ENCODE peak calls at places on chromosomes 7 and 10, in four cellular contexts. H, X, N and M are unnamed samples.

GRCh38 chr10:6918305-6918704 is 338.2 kb upstream of the PRKCQ start:
- DNase-seq in H (peak), X (no peak), N (no peak), M (no peak)

GRCh38 chr7:50304911-50305621 is 550 bp downstream of the IKZF1 start:
- DNase-seq in H (no peak), X (no peak), N (no peak), M (peak)

GRCh38 chr7:72336382-72336886 is 75.7 kb downstream of the CALN1 start:
- DNase-seq in H (no peak), X (no peak), N (peak), M (no peak)

GRCh38 chr7:51428226-51428887 is 111.7 kb upstream of the COBL start:
- DNase-seq in H (peak), X (no peak), N (peak), M (no peak)

GRCh38 chr7:141258559-141258958 is 184.7 kb downstream of the TMEM178B start:
- DNase-seq in H (no peak), X (no peak), N (no peak), M (no peak)

GRCh38 chr7:150476819-150477631 is 26.6 kb downstream of the GIMAP8 start:
- DNase-seq in H (no peak), X (no peak), N (no peak), M (no peak)

GRCh38 chr10:79928028-79928583 is 20.8 kb downstream of the SFTPD start:
- DNase-seq in H (no peak), X (no peak), N (no peak), M (no peak)

GRCh38 chr7:102039706-102040105 is 222.3 kb downstream of the CUX1 start:
- DNase-seq in H (no peak), X (no peak), N (no peak), M (no peak)

GRCh38 chr7:28329616-28330373 is 82.5 kb upstream of the CREB5 start:
- DNase-seq in H (no peak), X (no peak), N (no peak), M (peak)